ENCODE peak calls at places on chromosomes 3 and 15, in four cellular contexts. One of them, this sample, is unnamed.

GRCh38 chr3:34015204-34016142 is 217.0 kb downstream of the PDCD6IP start:
- DNase-seq in K562: no peak
- DNase-seq in GM12878: no peak
- DNase-seq in WTC11: peak
- DNase-seq in this sample: peak

GRCh38 chr15:61564785-61565184 is 335.7 kb upstream of the RORA start:
- DNase-seq in GM12878: no peak
- DNase-seq in WTC11: no peak
- DNase-seq in K562: no peak
- DNase-seq in this sample: no peak

GRCh38 chr15:39631357-39631756 is 50.5 kb downstream of the THBS1 start:
- DNase-seq in WTC11: no peak
- DNase-seq in K562: no peak
- DNase-seq in GM12878: no peak
- DNase-seq in this sample: no peak

GRCh38 chr15:81948751-81949150 is 97.1 kb downstream of the MEX3B start:
- DNase-seq in WTC11: no peak
- DNase-seq in GM12878: peak
- DNase-seq in K562: no peak
- DNase-seq in this sample: no peak

GRCh38 chr3:48130321-48130881 is 57.8 kb downstream of the CDC25A start:
- DNase-seq in WTC11: no peak
- DNase-seq in GM12878: no peak
- DNase-seq in K562: no peak
- DNase-seq in this sample: no peak

GRCh38 chr3:141557961-141558706 is 71.3 kb downstream of the RASA2 start:
- DNase-seq in GM12878: no peak
- DNase-seq in K562: no peak
- DNase-seq in WTC11: no peak
- DNase-seq in this sample: no peak

GRCh38 chr3:72633534-72633933 is 214.7 kb downstream of the SHQ1 start:
- DNase-seq in GM12878: no peak
- DNase-seq in WTC11: no peak
- DNase-seq in K562: no peak
- DNase-seq in this sample: no peak

GRCh38 chr15:70504305-70504951 is 258.9 kb downstream of the UACA start:
- DNase-seq in GM12878: no peak
- DNase-seq in K562: no peak
- DNase-seq in WTC11: no peak
- DNase-seq in this sample: no peak

GRCh38 chr15:38085931-38086562 is 151.6 kb downstream of the TMCO5A start:
- DNase-seq in K562: no peak
- DNase-seq in GM12878: peak
- DNase-seq in WTC11: no peak
- DNase-seq in this sample: no peak

GRCh38 chr15:63369296-63369695 is 12.3 kb downstream of the CA12 start:
- DNase-seq in WTC11: peak
- DNase-seq in K562: no peak
- DNase-seq in GM12878: no peak
- DNase-seq in this sample: no peak

GRCh38 chr3:37652851-37653250 is 208.8 kb upstream of the CTDSPL start:
- DNase-seq in WTC11: no peak
- DNase-seq in GM12878: no peak
- DNase-seq in K562: no peak
- DNase-seq in this sample: no peak

GRCh38 chr3:24185738-24186384 is 240.8 kb downstream of the NR1D2 start:
- DNase-seq in GM12878: no peak
- DNase-seq in K562: peak
- DNase-seq in WTC11: peak
- DNase-seq in this sample: peak

GRCh38 chr3:32913790-32914446 is 37.5 kb upstream of the CCR4 start:
- DNase-seq in K562: no peak
- DNase-seq in GM12878: no peak
- DNase-seq in WTC11: no peak
- DNase-seq in this sample: no peak
- TF ChIP-seq NR2C2 in K562: no peak
- TF ChIP-seq NR2C2 in GM12878: no peak
- TF ChIP-seq NR2C2 in WTC11: no peak
- TF ChIP-seq NR2C2 in this sample: no peak

DNA sequence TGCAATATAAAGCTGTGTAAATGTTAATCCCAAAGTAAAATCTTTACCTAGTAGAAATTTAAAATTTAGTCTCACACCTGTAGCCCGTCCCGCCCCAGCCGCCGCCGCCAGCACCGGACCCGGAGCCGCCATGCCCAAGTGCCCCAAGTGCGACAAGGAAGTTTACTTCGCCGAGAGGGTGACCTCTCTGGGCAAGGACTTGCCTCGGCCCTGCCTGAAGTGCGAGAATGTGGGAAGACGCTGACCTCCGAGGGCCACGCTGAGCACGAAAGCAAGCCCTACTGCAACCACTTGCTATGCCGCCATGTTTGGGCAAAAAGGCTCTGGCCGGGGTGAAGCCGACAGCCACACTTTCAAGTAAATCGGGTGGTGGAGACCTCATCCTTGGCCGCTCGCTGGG is 22.1 kb upstream of the TOP2B start:
- DNase-seq in K562: no peak
- DNase-seq in GM12878: no peak
- DNase-seq in WTC11: no peak
- DNase-seq in this sample: no peak
- TF ChIP-seq NR2C2 in K562: no peak
- TF ChIP-seq NR2C2 in GM12878: no peak
- TF ChIP-seq NR2C2 in WTC11: no peak
- TF ChIP-seq NR2C2 in this sample: no peak

DNA sequence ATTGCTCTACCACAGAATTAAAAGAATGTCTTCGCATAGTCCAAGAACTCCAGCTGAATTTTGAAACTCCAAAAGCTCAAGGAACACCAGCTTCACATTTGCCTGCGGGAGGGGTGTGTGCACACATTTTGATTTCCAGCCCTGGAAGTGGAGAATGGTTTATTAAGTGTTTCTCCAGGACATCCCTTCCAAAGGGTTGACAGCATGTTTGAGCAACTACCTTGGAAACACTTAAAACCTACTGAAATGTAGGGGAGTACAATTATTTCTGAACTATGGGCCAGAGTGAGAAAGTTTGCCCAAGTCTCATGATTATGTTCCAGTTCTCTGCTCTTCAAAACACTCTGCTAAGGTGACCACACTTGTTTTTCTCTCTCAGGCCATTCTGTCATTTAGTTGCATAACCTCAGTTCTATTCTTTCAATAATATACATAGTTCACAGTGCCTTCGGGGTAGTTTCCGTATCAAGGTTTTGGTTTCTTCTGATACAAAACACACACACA is 7.9 kb downstream of the ACP3 start:
- DNase-seq in GM12878: no peak
- DNase-seq in WTC11: no peak
- DNase-seq in K562: no peak
- DNase-seq in this sample: no peak
- TF ChIP-seq NR2C2 in GM12878: no peak
- TF ChIP-seq NR2C2 in WTC11: no peak
- TF ChIP-seq NR2C2 in K562: no peak
- TF ChIP-seq NR2C2 in this sample: no peak

DNA sequence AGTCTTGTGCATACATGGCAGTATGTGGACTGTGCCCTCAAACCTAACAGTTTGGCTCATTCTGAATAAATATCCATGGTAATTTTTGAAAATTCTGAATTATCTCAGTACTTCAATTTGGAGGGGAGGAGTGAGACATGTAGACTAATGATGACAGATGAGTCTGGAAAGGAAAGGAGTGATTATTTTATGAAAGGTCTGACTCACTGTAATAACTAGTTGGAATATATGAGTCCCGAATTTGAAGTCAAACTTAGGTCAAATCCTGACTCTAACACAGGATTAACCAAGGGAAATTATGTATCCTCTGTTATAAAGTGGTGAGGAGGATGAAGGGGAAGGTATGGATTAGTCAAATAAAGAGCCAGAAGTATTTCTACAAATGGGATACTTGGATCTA is 38.6 kb downstream of the SUCNR1 start:
- DNase-seq in GM12878: no peak
- DNase-seq in K562: no peak
- DNase-seq in WTC11: no peak
- DNase-seq in this sample: no peak
- TF ChIP-seq NR2C2 in GM12878: no peak
- TF ChIP-seq NR2C2 in K562: no peak
- TF ChIP-seq NR2C2 in WTC11: no peak
- TF ChIP-seq NR2C2 in this sample: no peak

GRCh38 chr15:98667521-98668179 is 19.3 kb downstream of the IGF1R start:
- DNase-seq in WTC11: peak
- DNase-seq in GM12878: no peak
- DNase-seq in K562: no peak
- DNase-seq in this sample: no peak

GRCh38 chr15:98668566-98669308 is 20.4 kb downstream of the IGF1R start:
- DNase-seq in K562: no peak
- DNase-seq in GM12878: peak
- DNase-seq in WTC11: no peak
- DNase-seq in this sample: no peak

GRCh38 chr15:98666441-98666840 is 18.1 kb downstream of the IGF1R start:
- DNase-seq in K562: no peak
- DNase-seq in WTC11: no peak
- DNase-seq in GM12878: no peak
- DNase-seq in this sample: no peak

GRCh38 chr15:98669638-98670037 is 21.3 kb downstream of the IGF1R start:
- DNase-seq in GM12878: no peak
- DNase-seq in K562: no peak
- DNase-seq in WTC11: no peak
- DNase-seq in this sample: no peak

GRCh38 chr15:98666841-98667240 is 18.5 kb downstream of the IGF1R start:
- DNase-seq in GM12878: no peak
- DNase-seq in WTC11: no peak
- DNase-seq in K562: no peak
- DNase-seq in this sample: no peak
- TF ChIP-seq NR2C2 in GM12878: no peak
- TF ChIP-seq NR2C2 in WTC11: no peak
- TF ChIP-seq NR2C2 in K562: no peak
- TF ChIP-seq NR2C2 in this sample: no peak